ENCODE peak calls at places on chromosomes 4 and X, in seven cellular contexts. W is cardiac fibroblast; R is activated CD8-positive, alpha-beta memory T cell treated with anti-CD3 and anti-CD28 coated beads for 48 hours; U is naive B cell; Y is CD8-positive, alpha-beta memory T cell; A is T-helper 22 cell; P is mesendoderm. I is an unnamed sample.

GRCh38 chr4:18203936-18204335 is 182.4 kb upstream of the LCORL start:
- DNase-seq in W (no peak), R (no peak), U (no peak), Y (no peak), A (no peak), P (no peak), I (no peak)

GRCh38 chr4:77082886-77083608 is 7.3 kb upstream of the CCNI start:
- DNase-seq in W (no peak), R (no peak), U (no peak), Y (no peak), A (no peak), P (no peak), I (no peak)

GRCh38 chr4:5568931-5569330 is 139.4 kb downstream of the EVC2 start:
- DNase-seq in W (no peak), R (no peak), U (no peak), Y (no peak), A (no peak), P (no peak), I (no peak)

GRCh38 chr4:87559090-87559837 is 30.1 kb upstream of the SPARCL1 start:
- DNase-seq in W (no peak), R (no peak), U (no peak), Y (peak; percentile 9), A (peak; percentile 0), P (peak; percentile 78), I (no peak)

GRCh38 chr4:140876597-140877364 is 120.6 kb upstream of the TBC1D9 start:
- DNase-seq in W (peak; percentile 45), R (no peak), U (no peak), Y (no peak), A (no peak), P (no peak), I (peak; percentile 11)

GRCh38 chr4:74794341-74794801 is at the start of gene BTC:
- DNase-seq in W (peak; percentile 7), R (no peak), U (no peak), Y (no peak), A (no peak), P (peak; percentile 60), I (no peak)

GRCh38 chr4:90181644-90182043 is 54.5 kb downstream of the CCSER1 start:
- DNase-seq in W (no peak), R (no peak), U (no peak), Y (no peak), A (no peak), P (peak; percentile 63), I (no peak)

GRCh38 chrX:153599192-153600031 is 473 bp upstream of the CCNQ start:
- DNase-seq in W (peak; percentile 82), R (peak; percentile 40), U (peak; percentile 84), Y (peak; percentile 84), A (peak; percentile 77), P (peak; percentile 83), I (peak; percentile 24)

GRCh38 chr4:168797176-168797575 is 212.9 kb downstream of the CBR4 start:
- DNase-seq in W (peak; percentile 88), R (no peak), U (no peak), Y (no peak), A (no peak), P (no peak), I (no peak)

GRCh38 chr4:105859233-105859632 is 36.0 kb upstream of the NPNT start:
- DNase-seq in W (peak; percentile 85), R (no peak), U (no peak), Y (no peak), A (no peak), P (no peak), I (peak; percentile 48)

GRCh38 chr4:8688041-8688907 is 95.7 kb downstream of the CPZ start:
- DNase-seq in W (peak; percentile 10), R (no peak), U (no peak), Y (no peak), A (no peak), P (peak; percentile 65), I (no peak)

GRCh38 chr4:102272318-102272717 is 73.0 kb downstream of the SLC39A8 start:
- DNase-seq in W (no peak), R (no peak), U (no peak), Y (no peak), A (no peak), P (no peak), I (no peak)

GRCh38 chr4:77652237-77652897 is 46.7 kb downstream of the CXCL13 start:
- DNase-seq in W (peak; percentile 9), R (no peak), U (no peak), Y (no peak), A (no peak), P (no peak), I (no peak)

GRCh38 chr4:142092941-142093340 is 456.6 kb downstream of the IL15 start:
- DNase-seq in W (no peak), R (no peak), U (no peak), Y (no peak), A (no peak), P (no peak), I (no peak)

GRCh38 chr4:85391011-85391410 is 83.9 kb upstream of the ARHGAP24 start:
- DNase-seq in W (no peak), R (no peak), U (no peak), Y (no peak), A (no peak), P (no peak), I (no peak)

GRCh38 chr4:113444386-113444785 is 317.2 kb downstream of the CAMK2D start:
- DNase-seq in W (peak; percentile 83), R (no peak), U (no peak), Y (no peak), A (no peak), P (no peak), I (peak; percentile 41)

GRCh38 chrX:54807524-54808108 is at the start of gene MAGED2:
- DNase-seq in W (peak; percentile 35), R (no peak), U (peak; percentile 26), Y (peak; percentile 49), A (peak; percentile 35), P (peak; percentile 26), I (no peak)

GRCh38 chr4:113469023-113469390 is 292.5 kb downstream of the CAMK2D start:
- DNase-seq in W (peak; percentile 68), R (no peak), U (no peak), Y (no peak), A (no peak), P (peak; percentile 24), I (no peak)

GRCh38 chr4:106366026-106366425 is 2.6 kb downstream of the GIMD1 start:
- DNase-seq in W (peak; percentile 81), R (no peak), U (no peak), Y (no peak), A (no peak), P (no peak), I (no peak)

GRCh38 chr4:184400891-184401290 is 73.5 kb downstream of the IRF2 start:
- DNase-seq in W (no peak), R (no peak), U (no peak), Y (no peak), A (no peak), P (no peak), I (no peak)

GRCh38 chrX:37349131-37350033 is at the start of gene PRRG1:
- DNase-seq in W (peak; percentile 82), R (no peak), U (no peak), Y (no peak), A (no peak), P (peak; percentile 89), I (peak; percentile 25)

GRCh38 chr4:22356996-22357596 is 158.8 kb downstream of the ADGRA3 start:
- DNase-seq in W (peak; percentile 49), R (no peak), U (no peak), Y (no peak), A (no peak), P (peak; percentile 58), I (peak; percentile 47)